ENCODE peak calls at places on chromosome 18, in nine cellular contexts. M is HTR-8/SVneo, Y is fibroblast of lung, L is NCI-H2081, T is kidney glomerular epithelial cell, D is COLO829, F is CMK, R is T-helper 9 cell, C is NCI-H2029. Z is an unnamed sample.

GRCh38 chr18:22591231-22591630 is 173.5 kb upstream of the CTAGE1 start:
- DNase-seq in M (no peak), Y (peak; percentile 86), L (no peak), T (no peak), D (no peak), F (no peak), R (no peak), C (no peak), Z (no peak)

GRCh38 chr18:41982942-41983660 is 28.1 kb downstream of the PIK3C3 start:
- DNase-seq in M (no peak), Y (no peak), L (no peak), T (no peak), D (no peak), F (no peak), R (no peak), C (no peak), Z (no peak)

GRCh38 chr18:63233334-63233733 is 86.2 kb downstream of the BCL2 start:
- DNase-seq in M (no peak), Y (no peak), L (no peak), T (no peak), D (no peak), F (no peak), R (no peak), C (no peak), Z (no peak)

GRCh38 chr18:58496231-58496630 is 132.7 kb downstream of the ALPK2 start:
- DNase-seq in M (no peak), Y (no peak), L (no peak), T (no peak), D (no peak), F (no peak), R (no peak), C (no peak), Z (no peak)

GRCh38 chr18:43092539-43092938 is 22.9 kb downstream of the RIT2 start:
- DNase-seq in M (no peak), Y (peak; percentile 21), L (no peak), T (no peak), D (no peak), F (no peak), R (no peak), C (no peak), Z (no peak)

GRCh38 chr18:32019251-32019943 is 772 bp downstream of the RNF125 start:
- DNase-seq in M (peak; percentile 2), Y (peak; percentile 34), L (peak; percentile 52), T (no peak), D (peak; percentile 13), F (no peak), R (peak; percentile 37), C (peak; percentile 12), Z (peak; percentile 44)

GRCh38 chr18:2515408-2515807 is 55.9 kb downstream of the METTL4 start:
- DNase-seq in M (peak; percentile 30), Y (peak; percentile 74), L (no peak), T (peak; percentile 53), D (peak; percentile 37), F (no peak), R (no peak), C (no peak), Z (no peak)

GRCh38 chr18:22015156-22015555 is 154.2 kb upstream of the GATA6 start:
- DNase-seq in M (no peak), Y (no peak), L (no peak), T (peak; percentile 8), D (no peak), F (no peak), R (no peak), C (no peak), Z (no peak)

GRCh38 chr18:38481576-38481975 is 916.0 kb upstream of the CELF4 start:
- DNase-seq in M (no peak), Y (no peak), L (peak; percentile 46), T (no peak), D (no peak), F (peak; percentile 41), R (no peak), C (no peak), Z (no peak)

GRCh38 chr18:11514267-11514666 is 95.1 kb upstream of the SLC35G4 start:
- DNase-seq in M (no peak), Y (no peak), L (no peak), T (no peak), D (no peak), F (no peak), R (no peak), C (no peak), Z (no peak)

GRCh38 chr18:13246591-13246990 is 28.0 kb downstream of the LDLRAD4 start:
- DNase-seq in M (no peak), Y (no peak), L (no peak), T (no peak), D (no peak), F (no peak), R (no peak), C (no peak), Z (no peak)

GRCh38 chr18:23740105-23740830 is 51.0 kb downstream of the LAMA3 start:
- DNase-seq in M (peak; percentile 24), Y (peak; percentile 72), L (peak; percentile 34), T (no peak), D (no peak), F (no peak), R (no peak), C (no peak), Z (no peak)

GRCh38 chr18:45849529-45849928 is 24.1 kb downstream of the SIGLEC15 start:
- DNase-seq in M (no peak), Y (no peak), L (no peak), T (no peak), D (no peak), F (no peak), R (no peak), C (no peak), Z (no peak)

GRCh38 chr18:50286391-50287027 is 983 bp downstream of the CXXC1 start:
- DNase-seq in M (peak; percentile 19), Y (no peak), L (peak; percentile 20), T (no peak), D (no peak), F (no peak), R (no peak), C (no peak), Z (no peak)

GRCh38 chr18:44356566-44357157 is 324.0 kb upstream of the SETBP1 start:
- DNase-seq in M (no peak), Y (no peak), L (no peak), T (no peak), D (no peak), F (no peak), R (no peak), C (no peak), Z (no peak)

GRCh38 chr18:9771261-9771976 is 63.3 kb downstream of the RAB31 start:
- DNase-seq in M (peak; percentile 75), Y (peak; percentile 67), L (no peak), T (peak; percentile 60), D (peak; percentile 6), F (no peak), R (peak; percentile 20), C (peak; percentile 3), Z (peak; percentile 97)

GRCh38 chr18:35041752-35042379 is 653 bp downstream of the MAPRE2 start:
- DNase-seq in M (no peak), Y (no peak), L (peak; percentile 35), T (peak; percentile 54), D (no peak), F (no peak), R (no peak), C (no peak), Z (no peak)

GRCh38 chr18:79866889-79867574 is 69.3 kb downstream of the KCNG2 start:
- DNase-seq in M (no peak), Y (no peak), L (no peak), T (no peak), D (no peak), F (no peak), R (no peak), C (no peak), Z (no peak)

GRCh38 chr18:5294113-5294617 is 1.4 kb downstream of the ZBTB14 start:
- DNase-seq in M (no peak), Y (no peak), L (no peak), T (no peak), D (no peak), F (no peak), R (peak; percentile 38), C (no peak), Z (peak; percentile 27)

GRCh38 chr18:46497129-46497528 is 159.9 kb downstream of the LOXHD1 start:
- DNase-seq in M (no peak), Y (peak; percentile 6), L (no peak), T (peak; percentile 2), D (peak; percentile 24), F (no peak), R (no peak), C (no peak), Z (peak; percentile 72)

GRCh38 chr18:54181856-54182612 is 42.4 kb downstream of the MBD2 start:
- DNase-seq in M (no peak), Y (no peak), L (no peak), T (no peak), D (no peak), F (no peak), R (no peak), C (no peak), Z (no peak)

GRCh38 chr18:23406271-23406787 is 46.8 kb upstream of the RIOK3 start:
- DNase-seq in M (no peak), Y (peak; percentile 61), L (no peak), T (no peak), D (no peak), F (no peak), R (no peak), C (no peak), Z (no peak)

GRCh38 chr18:31607384-31607783 is 15.7 kb downstream of the TTR start:
- DNase-seq in M (no peak), Y (no peak), L (no peak), T (no peak), D (no peak), F (no peak), R (no peak), C (no peak), Z (no peak)

GRCh38 chr18:32469190-32469611 is 1.5 kb downstream of the GAREM1 start:
- DNase-seq in M (no peak), Y (peak; percentile 41), L (peak; percentile 19), T (peak; percentile 39), D (no peak), F (no peak), R (no peak), C (peak; percentile 27), Z (peak; percentile 10)

GRCh38 chr18:76679259-76679658 is 143.1 kb upstream of the ZNF236 start:
- DNase-seq in M (no peak), Y (no peak), L (peak; percentile 7), T (no peak), D (no peak), F (no peak), R (no peak), C (no peak), Z (no peak)

GRCh38 chr18:3610818-3611217 is 160.8 kb downstream of the TGIF1 start:
- DNase-seq in M (no peak), Y (peak; percentile 70), L (no peak), T (no peak), D (no peak), F (no peak), R (no peak), C (no peak), Z (no peak)

GRCh38 chr18:32910694-32911296 is 138.0 kb upstream of the KLHL14 start:
- DNase-seq in M (no peak), Y (no peak), L (no peak), T (no peak), D (no peak), F (no peak), R (no peak), C (no peak), Z (no peak)

GRCh38 chr18:10851824-10852225 is 297.5 kb downstream of the PIEZO2 start:
- DNase-seq in M (peak; percentile 46), Y (peak; percentile 89), L (peak; percentile 40), T (peak; percentile 49), D (peak; percentile 56), F (no peak), R (no peak), C (peak; percentile 1), Z (no peak)

GRCh38 chr18:45608400-45608799 is 6.9 kb upstream of the SLC14A2 start:
- DNase-seq in M (no peak), Y (no peak), L (no peak), T (no peak), D (no peak), F (no peak), R (no peak), C (no peak), Z (no peak)

GRCh38 chr18:76351961-76352581 is 143.0 kb downstream of the ZNF516 start:
- DNase-seq in M (no peak), Y (peak; percentile 93), L (peak; percentile 89), T (peak; percentile 85), D (no peak), F (no peak), R (no peak), C (peak; percentile 62), Z (no peak)

GRCh38 chr18:31576670-31577069 is 15.0 kb upstream of the TTR start:
- DNase-seq in M (no peak), Y (no peak), L (no peak), T (no peak), D (no peak), F (no peak), R (no peak), C (no peak), Z (no peak)